ENCODE peak calls at places on chromosomes 5 and 9, in seven cellular contexts. C is naive B cell, S is EH, N is H7, U is NCI-H460, F is heart left ventricle, X is GM12878. H is an unnamed sample.

GRCh38 chr5:123549256-123549904 is 37.4 kb downstream of the CSNK1G3 start:
- DNase-seq in C (peak), S (no peak), N (no peak), U (no peak), F (no peak), X (peak), H (peak)

GRCh38 chr9:134619983-134620612 is 21.5 kb upstream of the COL5A1 start:
- DNase-seq in C (no peak), S (no peak), N (peak), U (no peak), F (no peak), X (no peak), H (no peak)

GRCh38 chr5:146772881-146773440 is 105.6 kb downstream of the PPP2R2B start:
- DNase-seq in C (no peak), S (no peak), N (no peak), U (no peak), F (no peak), X (no peak), H (no peak)

GRCh38 chr9:22337261-22337660 is 109.4 kb upstream of the DMRTA1 start:
- DNase-seq in C (no peak), S (no peak), N (no peak), U (no peak), F (no peak), X (no peak), H (no peak)

GRCh38 chr5:15566789-15567188 is 66.8 kb downstream of the FBXL7 start:
- DNase-seq in C (no peak), S (peak), N (no peak), U (no peak), F (no peak), X (no peak), H (no peak)

GRCh38 chr5:126656397-126657007 is 55.8 kb downstream of the PHAX start:
- DNase-seq in C (peak), S (peak), N (peak), U (peak), F (no peak), X (no peak), H (no peak)

GRCh38 chr9:16515879-16516289 is 354.6 kb downstream of the BNC2 start:
- DNase-seq in C (no peak), S (peak), N (peak), U (no peak), F (no peak), X (no peak), H (no peak)

GRCh38 chr5:123610665-123611406 is 98.9 kb downstream of the CSNK1G3 start:
- DNase-seq in C (peak), S (peak), N (peak), U (peak), F (no peak), X (peak), H (peak)

GRCh38 chr9:75483636-75484035 is 395.3 kb downstream of the OSTF1 start:
- DNase-seq in C (no peak), S (no peak), N (no peak), U (no peak), F (no peak), X (no peak), H (no peak)

GRCh38 chr9:125990793-125991220 is 243.6 kb downstream of the PBX3 start:
- DNase-seq in C (no peak), S (peak), N (peak), U (no peak), F (no peak), X (no peak), H (no peak)

GRCh38 chr9:130219661-130220081 is 45.9 kb upstream of the HMCN2 start:
- DNase-seq in C (no peak), S (no peak), N (no peak), U (no peak), F (no peak), X (no peak), H (no peak)

GRCh38 chr9:90141723-90142122 is 500.9 kb downstream of the DIRAS2 start:
- DNase-seq in C (peak), S (peak), N (peak), U (peak), F (no peak), X (no peak), H (peak)

GRCh38 chr5:79685621-79686020 is 4.0 kb upstream of the CMYA5 start:
- DNase-seq in C (no peak), S (peak), N (no peak), U (no peak), F (no peak), X (no peak), H (no peak)

GRCh38 chr5:120690621-120691407 is 226.7 kb downstream of the PRR16 start:
- DNase-seq in C (no peak), S (no peak), N (no peak), U (peak), F (no peak), X (no peak), H (no peak)

GRCh38 chr5:127804886-127805426 is 101.8 kb downstream of the CCDC192 start:
- DNase-seq in C (no peak), S (peak), N (no peak), U (no peak), F (no peak), X (no peak), H (no peak)

GRCh38 chr5:151298063-151298462 is 5.5 kb downstream of the SLC36A3 start:
- DNase-seq in C (no peak), S (peak), N (peak), U (peak), F (peak), X (peak), H (no peak)

GRCh38 chr5:30475429-30475828 is 718.1 kb upstream of the CDH6 start:
- DNase-seq in C (no peak), S (no peak), N (no peak), U (no peak), F (no peak), X (no peak), H (no peak)

GRCh38 chr5:107635276-107635675 is 35.5 kb downstream of the EFNA5 start:
- DNase-seq in C (no peak), S (no peak), N (no peak), U (no peak), F (no peak), X (no peak), H (no peak)

GRCh38 chr9:33676746-33677505 is 118.4 kb upstream of the PRSS3 start:
- DNase-seq in C (peak), S (peak), N (peak), U (peak), F (peak), X (no peak), H (no peak)

GRCh38 chr5:138565100-138565821 is 9.9 kb downstream of the HSPA9 start:
- DNase-seq in C (no peak), S (no peak), N (no peak), U (no peak), F (no peak), X (no peak), H (no peak)

GRCh38 chr9:22817181-22817580 is 370.6 kb downstream of the DMRTA1 start:
- DNase-seq in C (no peak), S (peak), N (no peak), U (no peak), F (no peak), X (no peak), H (no peak)

GRCh38 chr5:102777099-102777498 is 22.0 kb downstream of the PAM start:
- DNase-seq in C (no peak), S (no peak), N (no peak), U (no peak), F (no peak), X (no peak), H (no peak)

GRCh38 chr9:101858026-101858425 is 119.6 kb upstream of the GRIN3A start:
- DNase-seq in C (no peak), S (no peak), N (no peak), U (no peak), F (no peak), X (no peak), H (no peak)

GRCh38 chr5:150595466-150596031 is 44.9 kb upstream of the SYNPO start:
- DNase-seq in C (no peak), S (no peak), N (no peak), U (no peak), F (peak), X (no peak), H (no peak)

GRCh38 chr5:154857091-154857533 is 1.3 kb upstream of the CNOT8 start:
- DNase-seq in C (no peak), S (no peak), N (no peak), U (no peak), F (peak), X (no peak), H (no peak)

GRCh38 chr9:132798817-132799790 is 79.0 kb downstream of the AK8 start:
- DNase-seq in C (no peak), S (peak), N (peak), U (no peak), F (peak), X (no peak), H (no peak)

GRCh38 chr5:107671742-107672211 is 1.0 kb upstream of the EFNA5 start:
- DNase-seq in C (no peak), S (peak), N (peak), U (no peak), F (no peak), X (no peak), H (no peak)

GRCh38 chr9:117325110-117325788 is 89.6 kb downstream of the ASTN2 start:
- DNase-seq in C (no peak), S (no peak), N (no peak), U (no peak), F (no peak), X (no peak), H (no peak)

GRCh38 chr5:61251874-61252642 is 80.0 kb upstream of the ZSWIM6 start:
- DNase-seq in C (no peak), S (no peak), N (no peak), U (no peak), F (no peak), X (no peak), H (no peak)

GRCh38 chr9:114387678-114388431 is at the start of gene AKNA:
- DNase-seq in C (peak), S (peak), N (peak), U (no peak), F (peak), X (no peak), H (peak)

GRCh38 chr5:87243161-87243877 is 24.4 kb upstream of the RASA1 start:
- DNase-seq in C (no peak), S (peak), N (no peak), U (no peak), F (no peak), X (no peak), H (no peak)

GRCh38 chr5:120778491-120779293 is 314.6 kb downstream of the PRR16 start:
- DNase-seq in C (no peak), S (peak), N (no peak), U (no peak), F (no peak), X (no peak), H (no peak)

GRCh38 chr5:81830602-81831001 is 79.7 kb upstream of the SSBP2 start:
- DNase-seq in C (peak), S (no peak), N (no peak), U (no peak), F (no peak), X (no peak), H (no peak)

GRCh38 chr5:17289681-17290619 is 72.5 kb downstream of the BASP1 start:
- DNase-seq in C (no peak), S (peak), N (no peak), U (no peak), F (no peak), X (no peak), H (no peak)

GRCh38 chr9:23322392-23322791 is 503.6 kb downstream of the ELAVL2 start:
- DNase-seq in C (no peak), S (no peak), N (no peak), U (no peak), F (no peak), X (no peak), H (no peak)

GRCh38 chr9:12426198-12426864 is 266.9 kb upstream of the TYRP1 start:
- DNase-seq in C (no peak), S (no peak), N (peak), U (peak), F (no peak), X (no peak), H (no peak)

GRCh38 chr5:120769291-120769872 is 305.3 kb downstream of the PRR16 start:
- DNase-seq in C (no peak), S (peak), N (no peak), U (no peak), F (no peak), X (no peak), H (no peak)

H was measured in GM12864.